ENCODE peak calls at places on chromosome 5, in four cellular contexts. T is NCI-H1694; Y is stimulated activated CD8-positive, alpha-beta memory T cell treated with anti-CD3 and anti-CD28 coated beads, Interleukin-7, amount 100 ng/mL, for 48 hours; Z is stimulated activated CD4-positive, alpha-beta T cell treated with anti-CD3 and anti-CD28 coated beads, Interleukin-12 subunit alpha, Interleukin-12 subunit beta, amount 100 ng/mL, for 4 hours. S is an unnamed sample.

GRCh38 chr5:82164957-82165698 is 113.0 kb downstream of the RPS23 start:
- DNase-seq in T (peak), Y (no peak), Z (no peak), S (no peak)

GRCh38 chr5:181041043-181041442 is 977 bp downstream of the BTNL9 start:
- DNase-seq in T (no peak), Y (no peak), Z (no peak), S (no peak)

GRCh38 chr5:117732264-117732663 is 1157.6 kb upstream of the SEMA6A start:
- DNase-seq in T (no peak), Y (no peak), Z (no peak), S (no peak)

GRCh38 chr5:172110260-172110815 is 77.7 kb downstream of the STK10 start:
- DNase-seq in T (no peak), Y (no peak), Z (no peak), S (no peak)

GRCh38 chr5:116528519-116529234 is 45.9 kb downstream of the SEMA6A start:
- DNase-seq in T (peak), Y (no peak), Z (no peak), S (no peak)

GRCh38 chr5:128118214-128118613 is 34.6 kb downstream of the SLC12A2 start:
- DNase-seq in T (no peak), Y (no peak), Z (no peak), S (no peak)

GRCh38 chr5:38655691-38656090 is 99.2 kb upstream of the LIFR start:
- DNase-seq in T (no peak), Y (no peak), Z (no peak), S (no peak)

GRCh38 chr5:172156541-172156994 is 31.5 kb downstream of the STK10 start:
- DNase-seq in T (no peak), Y (no peak), Z (no peak), S (peak)

GRCh38 chr5:10656176-10656830 is 92.4 kb downstream of the ANKRD33B start:
- DNase-seq in T (no peak), Y (no peak), Z (no peak), S (no peak)

GRCh38 chr5:3913264-3913663 is 317.6 kb downstream of the IRX1 start:
- DNase-seq in T (no peak), Y (no peak), Z (no peak), S (no peak)

GRCh38 chr5:67035098-67035740 is 161.4 kb downstream of the CD180 start:
- DNase-seq in T (no peak), Y (no peak), Z (no peak), S (no peak)

GRCh38 chr5:101943784-101944183 is 352.3 kb downstream of the SLCO4C1 start:
- DNase-seq in T (no peak), Y (no peak), Z (no peak), S (no peak)

GRCh38 chr5:103785569-103785968 is 223.0 kb upstream of the NUDT12 start:
- DNase-seq in T (no peak), Y (no peak), Z (no peak), S (no peak)

GRCh38 chr5:87120518-87121314 is 147.0 kb upstream of the RASA1 start:
- DNase-seq in T (no peak), Y (no peak), Z (no peak), S (peak)

GRCh38 chr5:134490925-134491271 is 34.6 kb upstream of the JADE2 start:
- DNase-seq in T (no peak), Y (no peak), Z (no peak), S (no peak)

GRCh38 chr5:140303987-140304386 is 1.1 kb upstream of the PFDN1 start:
- DNase-seq in T (no peak), Y (no peak), Z (no peak), S (no peak)

GRCh38 chr5:138354926-138355378 is 2.5 kb downstream of the KDM3B start:
- DNase-seq in T (no peak), Y (peak), Z (peak), S (no peak)

GRCh38 chr5:75710630-75711029 is 6.6 kb downstream of the POC5 start:
- DNase-seq in T (no peak), Y (no peak), Z (no peak), S (no peak)

GRCh38 chr5:132215329-132215728 is 12.3 kb downstream of the P4HA2 start:
- DNase-seq in T (no peak), Y (no peak), Z (no peak), S (peak)

GRCh38 chr5:55520117-55520829 is 14.5 kb downstream of the PLPP1 start:
- DNase-seq in T (no peak), Y (no peak), Z (no peak), S (no peak)

GRCh38 chr5:150539206-150539605 is 31.3 kb downstream of the NDST1 start:
- DNase-seq in T (no peak), Y (no peak), Z (no peak), S (no peak)

GRCh38 chr5:8520922-8521321 is 652.0 kb downstream of the MTRR start:
- DNase-seq in T (no peak), Y (no peak), Z (no peak), S (no peak)

GRCh38 chr5:44981708-44982107 is 173.0 kb downstream of the MRPS30 start:
- DNase-seq in T (no peak), Y (no peak), Z (no peak), S (no peak)

GRCh38 chr5:72366324-72366976 is 46.3 kb downstream of the PTCD2 start:
- DNase-seq in T (peak), Y (no peak), Z (peak), S (peak)

GRCh38 chr5:98930972-98931762 is 2.4 kb upstream of the CHD1 start:
- DNase-seq in T (no peak), Y (no peak), Z (no peak), S (no peak)

GRCh38 chr5:172765766-172766286 is 5.2 kb downstream of the DUSP1 start:
- DNase-seq in T (no peak), Y (no peak), Z (no peak), S (no peak)

GRCh38 chr5:1545798-1546355 is 22.1 kb upstream of the LPCAT1 start:
- DNase-seq in T (no peak), Y (no peak), Z (no peak), S (no peak)

GRCh38 chr5:67047180-67047579 is 149.4 kb downstream of the CD180 start:
- DNase-seq in T (peak), Y (no peak), Z (no peak), S (no peak)

GRCh38 chr5:151772029-151772867 is 494 bp downstream of the G3BP1 start:
- DNase-seq in T (no peak), Y (no peak), Z (peak), S (no peak)

GRCh38 chr5:71586052-71586940 is 844 bp upstream of the MCCC2 start:
- DNase-seq in T (no peak), Y (no peak), Z (no peak), S (peak)

GRCh38 chr5:140041492-140042421 is 1.3 kb downstream of the NRG2 start:
- DNase-seq in T (peak), Y (no peak), Z (peak), S (peak)

GRCh38 chr5:113760486-113760885 is 247.0 kb downstream of the YTHDC2 start:
- DNase-seq in T (no peak), Y (no peak), Z (no peak), S (no peak)

GRCh38 chr5:72434781-72435437 is 72.3 kb downstream of the ZNF366 start:
- DNase-seq in T (no peak), Y (no peak), Z (no peak), S (no peak)

GRCh38 chr5:40353442-40353841 is 326.3 kb upstream of the PTGER4 start:
- DNase-seq in T (no peak), Y (no peak), Z (no peak), S (no peak)

S was measured in pulmonary artery endothelial cell.